ENCODE peak calls at places on chromosome 11, in four cellular contexts. P is left colon, R is NCI-H748 treated with DMSO at 0.1 percent for 48 hours, Y is GM12865. S is an unnamed sample.
A peak's percentile ranks its signal among the peaks of the same experiment; 100 is the strongest.

GRCh38 chr11:1390603-1391164 is 950 bp downstream of the BRSK2 start:
- DNase-seq in P (peak; percentile 19), Y (no peak), R (no peak), S (no peak)

GRCh38 chr11:89495951-89496350 is 4.8 kb upstream of the NOX4 start:
- DNase-seq in R (no peak), Y (no peak), P (no peak), S (no peak)

GRCh38 chr11:133762538-133762937 is 82.8 kb downstream of the SPATA19 start:
- DNase-seq in Y (no peak), P (no peak), R (no peak), S (no peak)

GRCh38 chr11:44755553-44756505 is 29.1 kb downstream of the TSPAN18 start:
- DNase-seq in P (peak; percentile 28), R (no peak), Y (no peak), S (no peak)

GRCh38 chr11:117950320-117950719 is 21.1 kb upstream of the TMPRSS13 start:
- DNase-seq in P (peak; percentile 34), Y (no peak), R (no peak), S (peak; percentile 40)

GRCh38 chr11:108654994-108655631 is 9.8 kb upstream of the DDX10 start:
- DNase-seq in R (peak; percentile 4), P (peak; percentile 62), Y (peak; percentile 52), S (no peak)

GRCh38 chr11:75351541-75352416 is at the start of gene ARRB1:
- DNase-seq in Y (peak; percentile 49), P (peak; percentile 83), R (no peak), S (peak; percentile 67)

GRCh38 chr11:123742334-123742733 is 874 bp upstream of the ZNF202 start:
- DNase-seq in Y (no peak), P (no peak), R (no peak), S (no peak)

GRCh38 chr11:72569966-72570892 is 104.0 kb downstream of the PDE2A start:
- DNase-seq in Y (no peak), P (no peak), R (no peak), S (no peak)

GRCh38 chr11:10205928-10206327 is 88.1 kb downstream of the SBF2 start:
- DNase-seq in P (no peak), Y (no peak), R (no peak), S (no peak)

GRCh38 chr11:393219-394033 is 583 bp upstream of the PKP3 start:
- DNase-seq in Y (no peak), P (peak; percentile 33), R (no peak), S (no peak)

GRCh38 chr11:67644042-67644441 is 4.5 kb upstream of the TBX10 start:
- DNase-seq in R (no peak), P (no peak), Y (no peak), S (no peak)

GRCh38 chr11:44595964-44596381 is 30.5 kb downstream of the CD82 start:
- DNase-seq in R (no peak), Y (no peak), P (no peak), S (peak; percentile 39)

GRCh38 chr11:45151362-45151982 is 5.0 kb downstream of the PRDM11 start:
- DNase-seq in Y (no peak), R (no peak), P (no peak), S (no peak)

GRCh38 chr11:10108901-10109665 is 184.9 kb downstream of the SBF2 start:
- DNase-seq in P (no peak), R (no peak), Y (no peak), S (no peak)

GRCh38 chr11:79727221-79727620 is 286.4 kb upstream of the TENM4 start:
- DNase-seq in P (no peak), R (no peak), Y (no peak), S (no peak)

GRCh38 chr11:73795925-73796632 is 8.4 kb downstream of the MRPL48 start:
- DNase-seq in Y (no peak), R (no peak), P (no peak), S (no peak)

GRCh38 chr11:79340535-79340934 is 100.3 kb downstream of the TENM4 start:
- DNase-seq in P (no peak), R (no peak), Y (no peak), S (no peak)

GRCh38 chr11:45936655-45937054 is 14.2 kb downstream of the LARGE2 start:
- DNase-seq in R (no peak), Y (no peak), P (no peak), S (no peak)

GRCh38 chr11:358129-358805 is 11.0 kb upstream of the B4GALNT4 start:
- DNase-seq in R (no peak), Y (no peak), P (no peak), S (no peak)

GRCh38 chr11:13720940-13721339 is 52.5 kb downstream of the FAR1 start:
- DNase-seq in Y (no peak), P (no peak), R (no peak), S (no peak)

GRCh38 chr11:113142508-113142907 is 171.9 kb upstream of the TTC12 start:
- DNase-seq in Y (no peak), P (no peak), R (no peak), S (no peak)

GRCh38 chr11:12453243-12453642 is 75.9 kb downstream of the PARVA start:
- DNase-seq in R (no peak), Y (no peak), P (no peak), S (no peak)

GRCh38 chr11:57566564-57567209 is 785 bp downstream of the UBE2L6 start:
- DNase-seq in R (no peak), Y (peak; percentile 30), P (no peak), S (no peak)

GRCh38 chr11:12086271-12087074 is 23.9 kb upstream of the MICAL2 start:
- DNase-seq in P (peak; percentile 39), R (no peak), Y (no peak), S (no peak)

GRCh38 chr11:76459299-76459698 is 14.5 kb downstream of the EMSY start:
- DNase-seq in P (no peak), R (no peak), Y (no peak), S (no peak)

GRCh38 chr11:57425565-57426438 is 1.1 kb downstream of the SLC43A3 start:
- DNase-seq in P (peak; percentile 39), R (no peak), Y (peak; percentile 33), S (peak; percentile 77)